ENCODE peak calls at places on chromosome 2, in nine cellular contexts. I is NCI-H1105, J is T-helper 2 cell, D is ureter, U is mesendoderm, N is fibroblast of lung, K is NCI-H2081 treated with DMSO at 0.1 percent for 48 hours, V is GM04504, P is Caki2. Y is an unnamed sample.

GRCh38 chr2:75764611-75765010 is 53.9 kb upstream of the GCFC2 start:
- DNase-seq in I (no peak), J (no peak), D (no peak), U (no peak), N (no peak), K (no peak), V (no peak), P (no peak), Y (no peak)

GRCh38 chr2:224257176-224257575 is 144.7 kb downstream of the FAM124B start:
- DNase-seq in I (no peak), J (no peak), D (no peak), U (no peak), N (no peak), K (no peak), V (no peak), P (no peak), Y (no peak)

GRCh38 chr2:208250401-208250800 is 4.5 kb downstream of the IDH1 start:
- DNase-seq in I (no peak), J (no peak), D (no peak), U (no peak), N (peak), K (no peak), V (no peak), P (no peak), Y (no peak)

GRCh38 chr2:84302513-84303412 is 156.3 kb downstream of the SUCLG1 start:
- DNase-seq in I (no peak), J (peak), D (no peak), U (peak), N (peak), K (no peak), V (peak), P (peak), Y (peak)

GRCh38 chr2:58992062-58992736 is 751.1 kb upstream of the FANCL start:
- DNase-seq in I (peak), J (no peak), D (no peak), U (peak), N (peak), K (no peak), V (no peak), P (no peak), Y (no peak)

GRCh38 chr2:28627722-28628480 is 123.7 kb upstream of the PPP1CB start:
- DNase-seq in I (no peak), J (no peak), D (no peak), U (no peak), N (peak), K (no peak), V (no peak), P (no peak), Y (no peak)

GRCh38 chr2:216918088-216918680 is 58.3 kb upstream of the TNP1 start:
- DNase-seq in I (no peak), J (no peak), D (no peak), U (no peak), N (peak), K (no peak), V (peak), P (peak), Y (no peak)

GRCh38 chr2:10285578-10286198 is 17.0 kb upstream of the HPCAL1 start:
- DNase-seq in I (no peak), J (no peak), D (peak), U (peak), N (peak), K (no peak), V (no peak), P (peak), Y (peak)

GRCh38 chr2:6080837-6081541 is 388.8 kb downstream of the SOX11 start:
- DNase-seq in I (no peak), J (no peak), D (no peak), U (no peak), N (peak), K (no peak), V (no peak), P (no peak), Y (peak)

GRCh38 chr2:240204431-240205276 is 64.2 kb upstream of the OTOS start:
- DNase-seq in I (no peak), J (no peak), D (no peak), U (no peak), N (no peak), K (no peak), V (no peak), P (no peak), Y (no peak)

Y was measured in hippocampal formation.